ENCODE peak calls at places on chromosomes 1 and 21, in eight cellular contexts. One of them, this sample, is unnamed.

GRCh38 chr21:46409641-46410406 is 48.9 kb upstream of the DIP2A start:
- DNase-seq in ecto neural progenitor cell: no peak
- DNase-seq in AG04450: no peak
- DNase-seq in WTC11: no peak
- DNase-seq in nephron progenitor cell: no peak
- DNase-seq in stimulated activated CD8-positive, alpha-beta memory T cell treated with anti-CD3 and anti-CD28 coated beads, Interleukin-12 subunit alpha, Interleukin-12 subunit beta, amount 100 ng/mL, for 1 hour: no peak
- DNase-seq in retinal pigment epithelial cell: no peak
- DNase-seq in RPMI7951: no peak
- DNase-seq in this sample: no peak

GRCh38 chr1:9244501-9245229 is 10.1 kb downstream of the H6PD start:
- DNase-seq in ecto neural progenitor cell: peak; percentile 44
- DNase-seq in AG04450: no peak
- DNase-seq in WTC11: no peak
- DNase-seq in nephron progenitor cell: no peak
- DNase-seq in stimulated activated CD8-positive, alpha-beta memory T cell treated with anti-CD3 and anti-CD28 coated beads, Interleukin-12 subunit alpha, Interleukin-12 subunit beta, amount 100 ng/mL, for 1 hour: no peak
- DNase-seq in retinal pigment epithelial cell: no peak
- DNase-seq in RPMI7951: no peak
- DNase-seq in this sample: no peak

GRCh38 chr1:243497939-243498681 is 242.3 kb downstream of the SDCCAG8 start:
- DNase-seq in ecto neural progenitor cell: no peak
- DNase-seq in AG04450: no peak
- DNase-seq in WTC11: no peak
- DNase-seq in nephron progenitor cell: no peak
- DNase-seq in stimulated activated CD8-positive, alpha-beta memory T cell treated with anti-CD3 and anti-CD28 coated beads, Interleukin-12 subunit alpha, Interleukin-12 subunit beta, amount 100 ng/mL, for 1 hour: no peak
- DNase-seq in retinal pigment epithelial cell: no peak
- DNase-seq in RPMI7951: no peak
- DNase-seq in this sample: no peak

GRCh38 chr1:161080391-161081150 is 8.8 kb downstream of the NECTIN4 start:
- DNase-seq in ecto neural progenitor cell: no peak
- DNase-seq in AG04450: no peak
- DNase-seq in WTC11: no peak
- DNase-seq in nephron progenitor cell: no peak
- DNase-seq in stimulated activated CD8-positive, alpha-beta memory T cell treated with anti-CD3 and anti-CD28 coated beads, Interleukin-12 subunit alpha, Interleukin-12 subunit beta, amount 100 ng/mL, for 1 hour: no peak
- DNase-seq in retinal pigment epithelial cell: no peak
- DNase-seq in RPMI7951: no peak
- DNase-seq in this sample: no peak

GRCh38 chr1:56799605-56800398 is 19.4 kb downstream of the FYB2 start:
- DNase-seq in ecto neural progenitor cell: no peak
- DNase-seq in AG04450: peak; percentile 43
- DNase-seq in WTC11: no peak
- DNase-seq in nephron progenitor cell: no peak
- DNase-seq in stimulated activated CD8-positive, alpha-beta memory T cell treated with anti-CD3 and anti-CD28 coated beads, Interleukin-12 subunit alpha, Interleukin-12 subunit beta, amount 100 ng/mL, for 1 hour: no peak
- DNase-seq in retinal pigment epithelial cell: peak; percentile 92
- DNase-seq in RPMI7951: peak; percentile 72
- DNase-seq in this sample: no peak

GRCh38 chr1:1434812-1435093 is 737 bp upstream of the VWA1 start:
- DNase-seq in ecto neural progenitor cell: no peak
- DNase-seq in AG04450: no peak
- DNase-seq in WTC11: no peak
- DNase-seq in nephron progenitor cell: no peak
- DNase-seq in stimulated activated CD8-positive, alpha-beta memory T cell treated with anti-CD3 and anti-CD28 coated beads, Interleukin-12 subunit alpha, Interleukin-12 subunit beta, amount 100 ng/mL, for 1 hour: no peak
- DNase-seq in retinal pigment epithelial cell: no peak
- DNase-seq in RPMI7951: no peak
- DNase-seq in this sample: no peak

GRCh38 chr21:35350965-35351364 is 301.9 kb upstream of the RUNX1 start:
- DNase-seq in ecto neural progenitor cell: no peak
- DNase-seq in AG04450: no peak
- DNase-seq in WTC11: no peak
- DNase-seq in nephron progenitor cell: no peak
- DNase-seq in stimulated activated CD8-positive, alpha-beta memory T cell treated with anti-CD3 and anti-CD28 coated beads, Interleukin-12 subunit alpha, Interleukin-12 subunit beta, amount 100 ng/mL, for 1 hour: no peak
- DNase-seq in retinal pigment epithelial cell: no peak
- DNase-seq in RPMI7951: peak; percentile 31
- DNase-seq in this sample: no peak

GRCh38 chr1:63888984-63889383 is 115.2 kb downstream of the ROR1 start:
- DNase-seq in ecto neural progenitor cell: no peak
- DNase-seq in AG04450: peak; percentile 58
- DNase-seq in WTC11: no peak
- DNase-seq in nephron progenitor cell: no peak
- DNase-seq in stimulated activated CD8-positive, alpha-beta memory T cell treated with anti-CD3 and anti-CD28 coated beads, Interleukin-12 subunit alpha, Interleukin-12 subunit beta, amount 100 ng/mL, for 1 hour: no peak
- DNase-seq in retinal pigment epithelial cell: no peak
- DNase-seq in RPMI7951: peak; percentile 38
- DNase-seq in this sample: no peak

GRCh38 chr1:52627028-52627427 is 5.9 kb upstream of the SHISAL2A start:
- DNase-seq in ecto neural progenitor cell: no peak
- DNase-seq in AG04450: no peak
- DNase-seq in WTC11: no peak
- DNase-seq in nephron progenitor cell: no peak
- DNase-seq in stimulated activated CD8-positive, alpha-beta memory T cell treated with anti-CD3 and anti-CD28 coated beads, Interleukin-12 subunit alpha, Interleukin-12 subunit beta, amount 100 ng/mL, for 1 hour: no peak
- DNase-seq in retinal pigment epithelial cell: no peak
- DNase-seq in RPMI7951: no peak
- DNase-seq in this sample: no peak

GRCh38 chr1:231557898-231558710 is 29.6 kb downstream of the TSNAX start:
- DNase-seq in ecto neural progenitor cell: no peak
- DNase-seq in AG04450: no peak
- DNase-seq in WTC11: no peak
- DNase-seq in nephron progenitor cell: no peak
- DNase-seq in stimulated activated CD8-positive, alpha-beta memory T cell treated with anti-CD3 and anti-CD28 coated beads, Interleukin-12 subunit alpha, Interleukin-12 subunit beta, amount 100 ng/mL, for 1 hour: no peak
- DNase-seq in retinal pigment epithelial cell: no peak
- DNase-seq in RPMI7951: no peak
- DNase-seq in this sample: no peak

GRCh38 chr1:39491146-39491921 is at the start of gene BMP8A:
- DNase-seq in ecto neural progenitor cell: peak; percentile 85
- DNase-seq in AG04450: no peak
- DNase-seq in WTC11: peak; percentile 78
- DNase-seq in nephron progenitor cell: peak; percentile 84
- DNase-seq in stimulated activated CD8-positive, alpha-beta memory T cell treated with anti-CD3 and anti-CD28 coated beads, Interleukin-12 subunit alpha, Interleukin-12 subunit beta, amount 100 ng/mL, for 1 hour: peak; percentile 51
- DNase-seq in retinal pigment epithelial cell: no peak
- DNase-seq in RPMI7951: peak; percentile 41
- DNase-seq in this sample: peak; percentile 73

GRCh38 chr1:12047120-12047876 is 15.8 kb upstream of the TNFRSF8 start:
- DNase-seq in ecto neural progenitor cell: no peak
- DNase-seq in AG04450: no peak
- DNase-seq in WTC11: no peak
- DNase-seq in nephron progenitor cell: no peak
- DNase-seq in stimulated activated CD8-positive, alpha-beta memory T cell treated with anti-CD3 and anti-CD28 coated beads, Interleukin-12 subunit alpha, Interleukin-12 subunit beta, amount 100 ng/mL, for 1 hour: no peak
- DNase-seq in retinal pigment epithelial cell: no peak
- DNase-seq in RPMI7951: peak; percentile 77
- DNase-seq in this sample: no peak

GRCh38 chr21:17454315-17455027 is 58.4 kb upstream of the CXADR start:
- DNase-seq in ecto neural progenitor cell: peak; percentile 94
- DNase-seq in AG04450: peak; percentile 44
- DNase-seq in WTC11: peak; percentile 90
- DNase-seq in nephron progenitor cell: peak; percentile 79
- DNase-seq in stimulated activated CD8-positive, alpha-beta memory T cell treated with anti-CD3 and anti-CD28 coated beads, Interleukin-12 subunit alpha, Interleukin-12 subunit beta, amount 100 ng/mL, for 1 hour: no peak
- DNase-seq in retinal pigment epithelial cell: peak; percentile 53
- DNase-seq in RPMI7951: peak; percentile 95
- DNase-seq in this sample: peak; percentile 75

GRCh38 chr1:243354511-243355153 is 98.8 kb downstream of the SDCCAG8 start:
- DNase-seq in ecto neural progenitor cell: no peak
- DNase-seq in AG04450: no peak
- DNase-seq in WTC11: no peak
- DNase-seq in nephron progenitor cell: no peak
- DNase-seq in stimulated activated CD8-positive, alpha-beta memory T cell treated with anti-CD3 and anti-CD28 coated beads, Interleukin-12 subunit alpha, Interleukin-12 subunit beta, amount 100 ng/mL, for 1 hour: no peak
- DNase-seq in retinal pigment epithelial cell: peak; percentile 5
- DNase-seq in RPMI7951: peak; percentile 49
- DNase-seq in this sample: peak; percentile 12

GRCh38 chr1:64487061-64487460 is 17.1 kb downstream of the CACHD1 start:
- DNase-seq in ecto neural progenitor cell: no peak
- DNase-seq in AG04450: no peak
- DNase-seq in WTC11: no peak
- DNase-seq in nephron progenitor cell: no peak
- DNase-seq in stimulated activated CD8-positive, alpha-beta memory T cell treated with anti-CD3 and anti-CD28 coated beads, Interleukin-12 subunit alpha, Interleukin-12 subunit beta, amount 100 ng/mL, for 1 hour: no peak
- DNase-seq in retinal pigment epithelial cell: no peak
- DNase-seq in RPMI7951: no peak
- DNase-seq in this sample: no peak

GRCh38 chr1:226979517-226980121 is 39.5 kb downstream of the COQ8A start:
- DNase-seq in ecto neural progenitor cell: peak; percentile 31
- DNase-seq in AG04450: no peak
- DNase-seq in WTC11: no peak
- DNase-seq in nephron progenitor cell: no peak
- DNase-seq in stimulated activated CD8-positive, alpha-beta memory T cell treated with anti-CD3 and anti-CD28 coated beads, Interleukin-12 subunit alpha, Interleukin-12 subunit beta, amount 100 ng/mL, for 1 hour: no peak
- DNase-seq in retinal pigment epithelial cell: no peak
- DNase-seq in RPMI7951: no peak
- DNase-seq in this sample: no peak

GRCh38 chr1:85822696-85823095 is 114.5 kb upstream of the ZNHIT6 start:
- DNase-seq in ecto neural progenitor cell: no peak
- DNase-seq in AG04450: no peak
- DNase-seq in WTC11: no peak
- DNase-seq in nephron progenitor cell: no peak
- DNase-seq in stimulated activated CD8-positive, alpha-beta memory T cell treated with anti-CD3 and anti-CD28 coated beads, Interleukin-12 subunit alpha, Interleukin-12 subunit beta, amount 100 ng/mL, for 1 hour: no peak
- DNase-seq in retinal pigment epithelial cell: no peak
- DNase-seq in RPMI7951: no peak
- DNase-seq in this sample: no peak

GRCh38 chr21:42678618-42679295 is 25.3 kb downstream of the PDE9A start:
- DNase-seq in ecto neural progenitor cell: no peak
- DNase-seq in AG04450: no peak
- DNase-seq in WTC11: no peak
- DNase-seq in nephron progenitor cell: no peak
- DNase-seq in stimulated activated CD8-positive, alpha-beta memory T cell treated with anti-CD3 and anti-CD28 coated beads, Interleukin-12 subunit alpha, Interleukin-12 subunit beta, amount 100 ng/mL, for 1 hour: no peak
- DNase-seq in retinal pigment epithelial cell: no peak
- DNase-seq in RPMI7951: no peak
- DNase-seq in this sample: no peak

GRCh38 chr1:112522621-112523020 is 13.9 kb downstream of the WNT2B start:
- DNase-seq in ecto neural progenitor cell: no peak
- DNase-seq in AG04450: peak; percentile 86
- DNase-seq in WTC11: no peak
- DNase-seq in nephron progenitor cell: no peak
- DNase-seq in stimulated activated CD8-positive, alpha-beta memory T cell treated with anti-CD3 and anti-CD28 coated beads, Interleukin-12 subunit alpha, Interleukin-12 subunit beta, amount 100 ng/mL, for 1 hour: no peak
- DNase-seq in retinal pigment epithelial cell: peak; percentile 95
- DNase-seq in RPMI7951: peak; percentile 93
- DNase-seq in this sample: no peak

GRCh38 chr1:111219466-111220286 is 7.8 kb upstream of the CHI3L2 start:
- DNase-seq in ecto neural progenitor cell: no peak
- DNase-seq in AG04450: no peak
- DNase-seq in WTC11: no peak
- DNase-seq in nephron progenitor cell: no peak
- DNase-seq in stimulated activated CD8-positive, alpha-beta memory T cell treated with anti-CD3 and anti-CD28 coated beads, Interleukin-12 subunit alpha, Interleukin-12 subunit beta, amount 100 ng/mL, for 1 hour: no peak
- DNase-seq in retinal pigment epithelial cell: no peak
- DNase-seq in RPMI7951: no peak
- DNase-seq in this sample: no peak

GRCh38 chr1:10143961-10144485 is 66.3 kb upstream of the KIF1B start:
- DNase-seq in ecto neural progenitor cell: no peak
- DNase-seq in AG04450: no peak
- DNase-seq in WTC11: no peak
- DNase-seq in nephron progenitor cell: no peak
- DNase-seq in stimulated activated CD8-positive, alpha-beta memory T cell treated with anti-CD3 and anti-CD28 coated beads, Interleukin-12 subunit alpha, Interleukin-12 subunit beta, amount 100 ng/mL, for 1 hour: no peak
- DNase-seq in retinal pigment epithelial cell: no peak
- DNase-seq in RPMI7951: no peak
- DNase-seq in this sample: no peak

GRCh38 chr1:31699341-31699891 is 4.4 kb downstream of the COL16A1 start:
- DNase-seq in ecto neural progenitor cell: no peak
- DNase-seq in AG04450: no peak
- DNase-seq in WTC11: no peak
- DNase-seq in nephron progenitor cell: no peak
- DNase-seq in stimulated activated CD8-positive, alpha-beta memory T cell treated with anti-CD3 and anti-CD28 coated beads, Interleukin-12 subunit alpha, Interleukin-12 subunit beta, amount 100 ng/mL, for 1 hour: no peak
- DNase-seq in retinal pigment epithelial cell: no peak
- DNase-seq in RPMI7951: no peak
- DNase-seq in this sample: no peak

GRCh38 chr1:188514917-188515316 is 1686.2 kb downstream of the PLA2G4A start:
- DNase-seq in ecto neural progenitor cell: no peak
- DNase-seq in AG04450: no peak
- DNase-seq in WTC11: no peak
- DNase-seq in nephron progenitor cell: no peak
- DNase-seq in stimulated activated CD8-positive, alpha-beta memory T cell treated with anti-CD3 and anti-CD28 coated beads, Interleukin-12 subunit alpha, Interleukin-12 subunit beta, amount 100 ng/mL, for 1 hour: no peak
- DNase-seq in retinal pigment epithelial cell: no peak
- DNase-seq in RPMI7951: no peak
- DNase-seq in this sample: peak; percentile 25

GRCh38 chr1:47184090-47184735 is 5.6 kb downstream of the PDZK1IP1 start:
- DNase-seq in ecto neural progenitor cell: no peak
- DNase-seq in AG04450: no peak
- DNase-seq in WTC11: no peak
- DNase-seq in nephron progenitor cell: no peak
- DNase-seq in stimulated activated CD8-positive, alpha-beta memory T cell treated with anti-CD3 and anti-CD28 coated beads, Interleukin-12 subunit alpha, Interleukin-12 subunit beta, amount 100 ng/mL, for 1 hour: no peak
- DNase-seq in retinal pigment epithelial cell: no peak
- DNase-seq in RPMI7951: no peak
- DNase-seq in this sample: no peak

GRCh38 chr1:210626341-210626740 is 297.6 kb downstream of the HHAT start:
- DNase-seq in ecto neural progenitor cell: no peak
- DNase-seq in AG04450: no peak
- DNase-seq in WTC11: no peak
- DNase-seq in nephron progenitor cell: no peak
- DNase-seq in stimulated activated CD8-positive, alpha-beta memory T cell treated with anti-CD3 and anti-CD28 coated beads, Interleukin-12 subunit alpha, Interleukin-12 subunit beta, amount 100 ng/mL, for 1 hour: no peak
- DNase-seq in retinal pigment epithelial cell: no peak
- DNase-seq in RPMI7951: no peak
- DNase-seq in this sample: no peak

GRCh38 chr21:36756527-36756926 is 57.6 kb downstream of the SIM2 start:
- DNase-seq in ecto neural progenitor cell: no peak
- DNase-seq in AG04450: no peak
- DNase-seq in WTC11: no peak
- DNase-seq in nephron progenitor cell: no peak
- DNase-seq in stimulated activated CD8-positive, alpha-beta memory T cell treated with anti-CD3 and anti-CD28 coated beads, Interleukin-12 subunit alpha, Interleukin-12 subunit beta, amount 100 ng/mL, for 1 hour: no peak
- DNase-seq in retinal pigment epithelial cell: no peak
- DNase-seq in RPMI7951: peak; percentile 42
- DNase-seq in this sample: no peak

GRCh38 chr1:236524142-236524891 is 535 bp downstream of the LGALS8 start:
- DNase-seq in ecto neural progenitor cell: peak; percentile 73
- DNase-seq in AG04450: no peak
- DNase-seq in WTC11: peak; percentile 20
- DNase-seq in nephron progenitor cell: peak; percentile 60
- DNase-seq in stimulated activated CD8-positive, alpha-beta memory T cell treated with anti-CD3 and anti-CD28 coated beads, Interleukin-12 subunit alpha, Interleukin-12 subunit beta, amount 100 ng/mL, for 1 hour: peak; percentile 45
- DNase-seq in retinal pigment epithelial cell: peak; percentile 39
- DNase-seq in RPMI7951: peak; percentile 76
- DNase-seq in this sample: peak; percentile 82

This sample was measured in retina.